ENCODE peak calls at places on chromosomes 11 and 22, in seven cellular contexts. E is CD4-positive, alpha-beta T cell; M is brain microvascular endothelial cell; Q is spleen; A is adrenal gland; Z is small intestine; N is CD8-positive, alpha-beta T cell. T is an unnamed sample.

GRCh38 chr22:24532075-24532474 is 22.9 kb downstream of the GUCD1 start:
- DNase-seq in E (no peak), M (no peak), Q (no peak), A (no peak), Z (peak; percentile 69), N (no peak), T (no peak)

GRCh38 chr22:28332410-28332809 is 347.2 kb downstream of the TTC28 start:
- DNase-seq in E (no peak), M (no peak), Q (no peak), A (no peak), Z (no peak), N (no peak), T (no peak)

GRCh38 chr11:62599909-62600308 is 1.8 kb downstream of the MTA2 start:
- DNase-seq in E (no peak), M (no peak), Q (no peak), A (no peak), Z (no peak), N (no peak), T (no peak)

GRCh38 chr11:117095301-117096139 is 2.7 kb downstream of the SIK3 start:
- DNase-seq in E (no peak), M (no peak), Q (no peak), A (no peak), Z (no peak), N (no peak), T (no peak)

GRCh38 chr11:120511116-120511803 is at the start of gene GRIK4:
- DNase-seq in E (peak; percentile 77), M (peak; percentile 56), Q (peak; percentile 94), A (peak; percentile 87), Z (peak; percentile 74), N (peak; percentile 62), T (peak; percentile 84)

GRCh38 chr11:116852261-116853125 is 15.1 kb upstream of the APOA1 start:
- DNase-seq in E (no peak), M (no peak), Q (peak; percentile 57), A (peak; percentile 36), Z (peak; percentile 93), N (no peak), T (no peak)

GRCh38 chr11:27319065-27319464 is 44.0 kb downstream of the CCDC34 start:
- DNase-seq in E (no peak), M (peak; percentile 75), Q (no peak), A (no peak), Z (peak; percentile 21), N (no peak), T (no peak)

GRCh38 chr22:25085930-25086901 is 113.4 kb upstream of the CRYBB3 start:
- DNase-seq in E (no peak), M (no peak), Q (no peak), A (peak; percentile 58), Z (peak; percentile 79), N (no peak), T (peak; percentile 55)

GRCh38 chr11:74055938-74056337 is 47.1 kb upstream of the UCP3 start:
- DNase-seq in E (no peak), M (peak; percentile 85), Q (no peak), A (no peak), Z (no peak), N (no peak), T (no peak)

GRCh38 chr11:64751136-64751535 is 7.2 kb upstream of the RASGRP2 start:
- DNase-seq in E (no peak), M (no peak), Q (peak; percentile 63), A (no peak), Z (no peak), N (no peak), T (no peak)

GRCh38 chr22:20523118-20523983 is 15.9 kb downstream of the MED15 start:
- DNase-seq in E (no peak), M (peak; percentile 14), Q (no peak), A (no peak), Z (no peak), N (no peak), T (no peak)

GRCh38 chr22:36301384-36301828 is 48.5 kb downstream of the APOL1 start:
- DNase-seq in E (peak; percentile 90), M (peak; percentile 36), Q (peak; percentile 94), A (peak; percentile 80), Z (peak; percentile 76), N (peak; percentile 78), T (peak; percentile 67)

GRCh38 chr11:61472282-61472681 is 36.3 kb upstream of the LRRC10B start:
- DNase-seq in E (no peak), M (no peak), Q (no peak), A (peak; percentile 59), Z (no peak), N (no peak), T (peak; percentile 77)

GRCh38 chr11:134955281-134955680 is 543.2 kb upstream of the B3GAT1 start:
- DNase-seq in E (no peak), M (no peak), Q (no peak), A (no peak), Z (no peak), N (no peak), T (no peak)

GRCh38 chr11:125688066-125688465 is 7.4 kb upstream of the ACRV1 start:
- DNase-seq in E (no peak), M (no peak), Q (no peak), A (no peak), Z (no peak), N (no peak), T (no peak)

GRCh38 chr11:35360059-35360530 is 59.3 kb downstream of the SLC1A2 start:
- DNase-seq in E (no peak), M (no peak), Q (no peak), A (no peak), Z (no peak), N (no peak), T (no peak)

GRCh38 chr22:32130464-32130863 is 28.6 kb downstream of the C22orf42 start:
- DNase-seq in E (no peak), M (no peak), Q (no peak), A (no peak), Z (no peak), N (no peak), T (no peak)

GRCh38 chr11:64718084-64718779 is 4.8 kb downstream of the NRXN2 start:
- DNase-seq in E (no peak), M (no peak), Q (no peak), A (no peak), Z (no peak), N (no peak), T (no peak)

GRCh38 chr11:59102259-59102765 is 4.7 kb upstream of the FAM111B start:
- DNase-seq in E (peak; percentile 52), M (peak; percentile 35), Q (peak; percentile 91), A (peak; percentile 66), Z (peak; percentile 75), N (peak; percentile 28), T (peak; percentile 25)

DNA sequence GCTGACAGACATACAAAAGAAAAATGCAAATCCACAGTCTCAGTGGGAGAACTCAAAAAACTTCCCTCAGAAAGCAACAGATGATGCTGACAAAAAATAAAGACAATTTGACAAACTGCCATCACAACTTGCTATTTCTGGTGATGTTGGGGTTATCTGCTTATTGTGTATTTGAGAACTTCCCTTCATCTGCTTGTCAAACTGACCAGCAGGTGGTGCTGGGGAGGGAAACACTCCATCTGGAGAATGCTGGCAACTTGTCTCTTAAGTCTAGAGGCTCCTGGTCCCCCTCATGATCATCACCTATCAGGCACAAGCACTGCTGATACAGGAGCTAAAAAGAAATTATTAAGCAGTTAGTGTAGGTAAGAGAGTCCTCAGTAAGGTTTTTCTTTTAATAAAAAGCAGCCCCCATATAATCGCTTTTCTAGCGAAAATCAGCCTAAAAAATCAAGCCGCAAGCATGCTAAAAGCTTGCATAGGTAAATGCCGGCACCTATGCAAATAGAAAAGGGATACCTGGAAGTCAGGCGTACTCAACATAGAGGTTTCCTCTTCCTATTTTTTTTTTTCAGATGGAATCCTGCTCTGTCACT is 9.8 kb upstream of the FAM111B start:
- DNase-seq in E (peak; percentile 67), M (peak; percentile 69), Q (peak; percentile 79), A (peak; percentile 64), Z (peak; percentile 66), N (peak; percentile 53), T (peak; percentile 41)
- H3K27ac ChIP-seq in E (no peak overlapping the region), M (no peak overlapping the region), Q (peak overlapping the region; percentile 44), A (no peak overlapping the region), Z (no peak overlapping the region), N (no peak overlapping the region), T (no peak overlapping the region)

GRCh38 chr11:112291191-112291590 is 30.5 kb upstream of the PLET1 start:
- DNase-seq in E (no peak), M (no peak), Q (no peak), A (no peak), Z (no peak), N (no peak), T (no peak)
- H3K27ac ChIP-seq in E (no peak overlapping the region), M (no peak overlapping the region), Q (no peak overlapping the region), A (no peak overlapping the region), Z (no peak overlapping the region), N (no peak overlapping the region), T (peak overlapping the region; percentile 84)

GRCh38 chr11:2750101-2750509 is 50.3 kb upstream of the KCNQ1OT1 start:
- DNase-seq in E (no peak), M (no peak), Q (peak; percentile 47), A (peak; percentile 10), Z (no peak), N (no peak), T (peak; percentile 12)

GRCh38 chr11:2751523-2752203 is 51.9 kb upstream of the KCNQ1OT1 start:
- DNase-seq in E (no peak), M (no peak), Q (peak; percentile 61), A (peak; percentile 12), Z (no peak), N (no peak), T (peak; percentile 7)

GRCh38 chr11:2748814-2749554 is 49.2 kb upstream of the KCNQ1OT1 start:
- DNase-seq in E (no peak), M (no peak), Q (peak; percentile 44), A (peak; percentile 13), Z (no peak), N (no peak), T (peak; percentile 4)

GRCh38 chr11:2752204-2752772 is 52.5 kb upstream of the KCNQ1OT1 start:
- DNase-seq in E (no peak), M (peak; percentile 7), Q (peak; percentile 40), A (peak; percentile 54), Z (no peak), N (no peak), T (peak; percentile 5)

GRCh38 chr11:2750601-2751522 is 51.1 kb upstream of the KCNQ1OT1 start:
- DNase-seq in E (no peak), M (no peak), Q (peak; percentile 48), A (peak; percentile 52), Z (no peak), N (no peak), T (peak; percentile 12)
- H3K27ac ChIP-seq in E (no peak overlapping the region), M (no peak overlapping the region), Q (no peak overlapping the region), A (no peak overlapping the region), Z (no peak overlapping the region), N (no peak overlapping the region), T (no peak overlapping the region)

DNA sequence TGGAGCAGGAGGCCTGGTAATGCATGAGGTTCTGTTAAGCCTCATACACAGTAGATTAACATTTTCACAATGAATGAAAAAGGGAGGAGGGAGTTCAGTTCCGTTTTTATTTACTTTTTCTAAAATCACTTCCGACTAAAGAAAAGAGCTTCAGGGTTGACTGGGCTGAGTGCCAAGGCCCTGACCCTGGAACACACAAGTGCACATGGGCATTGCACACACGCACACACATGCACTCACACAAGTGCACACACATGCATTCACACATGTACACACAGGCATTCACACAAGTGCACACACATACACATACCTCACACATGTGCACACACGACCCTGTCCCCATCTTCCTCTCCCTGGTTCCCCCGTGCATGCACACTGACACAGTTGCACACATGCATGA is 303.3 kb downstream of the BRD1 start:
- DNase-seq in E (no peak), M (no peak), Q (no peak), A (no peak), Z (no peak), N (no peak), T (no peak)
- H3K27ac ChIP-seq in E (no peak overlapping the region), M (no peak overlapping the region), Q (no peak overlapping the region), A (no peak overlapping the region), Z (no peak overlapping the region), N (no peak overlapping the region), T (no peak overlapping the region)